ENCODE peak calls at places on chromosomes 3 and 15, in five cellular contexts. One of them, this sample, is unnamed.

GRCh38 chr3:48347500-48347899 is 14.0 kb upstream of the SPINK8 start:
- DNase-seq in NB4: no peak
- DNase-seq in uterus: no peak
- DNase-seq in A549: no peak
- DNase-seq in heart left ventricle: no peak
- DNase-seq in this sample: no peak

GRCh38 chr3:17743660-17743995 is 1.2 kb upstream of the TBC1D5 start:
- DNase-seq in NB4: no peak
- DNase-seq in uterus: no peak
- DNase-seq in A549: no peak
- DNase-seq in heart left ventricle: no peak
- DNase-seq in this sample: no peak

GRCh38 chr3:42795621-42796181 is 8.6 kb downstream of the HIGD1A start:
- DNase-seq in NB4: no peak
- DNase-seq in uterus: no peak
- DNase-seq in A549: no peak
- DNase-seq in heart left ventricle: no peak
- DNase-seq in this sample: no peak

GRCh38 chr3:64451283-64452012 is 226.2 kb upstream of the PRICKLE2 start:
- DNase-seq in NB4: no peak
- DNase-seq in uterus: no peak
- DNase-seq in A549: no peak
- DNase-seq in heart left ventricle: no peak
- DNase-seq in this sample: no peak

GRCh38 chr3:22377421-22377820 is 626.4 kb upstream of the ZNF385D start:
- DNase-seq in NB4: no peak
- DNase-seq in uterus: no peak
- DNase-seq in A549: no peak
- DNase-seq in heart left ventricle: no peak
- DNase-seq in this sample: no peak

GRCh38 chr3:20043398-20043797 is 3.2 kb downstream of the KAT2B start:
- DNase-seq in NB4: no peak
- DNase-seq in uterus: peak
- DNase-seq in A549: no peak
- DNase-seq in heart left ventricle: peak
- DNase-seq in this sample: peak

GRCh38 chr3:169456900-169457299 is 206.6 kb downstream of the MECOM start:
- DNase-seq in NB4: no peak
- DNase-seq in uterus: no peak
- DNase-seq in A549: no peak
- DNase-seq in heart left ventricle: peak
- DNase-seq in this sample: no peak

GRCh38 chr3:12994607-12995388 is 78.4 kb downstream of the IQSEC1 start:
- DNase-seq in NB4: peak
- DNase-seq in uterus: peak
- DNase-seq in A549: peak
- DNase-seq in heart left ventricle: peak
- DNase-seq in this sample: peak

GRCh38 chr3:64166584-64167155 is 58.6 kb downstream of the PRICKLE2 start:
- DNase-seq in NB4: no peak
- DNase-seq in uterus: no peak
- DNase-seq in A549: peak
- DNase-seq in heart left ventricle: no peak
- DNase-seq in this sample: no peak

GRCh38 chr3:123757281-123757940 is 126.7 kb downstream of the MYLK start:
- DNase-seq in NB4: peak
- DNase-seq in uterus: no peak
- DNase-seq in A549: no peak
- DNase-seq in heart left ventricle: peak
- DNase-seq in this sample: no peak

GRCh38 chr3:184015381-184016019 is 2.2 kb downstream of the ABCC5 start:
- DNase-seq in NB4: no peak
- DNase-seq in uterus: no peak
- DNase-seq in A549: no peak
- DNase-seq in heart left ventricle: peak
- DNase-seq in this sample: peak

GRCh38 chr15:98884894-98885293 is 122.7 kb downstream of the PGPEP1L start:
- DNase-seq in NB4: no peak
- DNase-seq in uterus: no peak
- DNase-seq in A549: no peak
- DNase-seq in heart left ventricle: no peak
- DNase-seq in this sample: peak

GRCh38 chr15:39153718-39154117 is 427.2 kb upstream of the THBS1 start:
- DNase-seq in NB4: no peak
- DNase-seq in uterus: no peak
- DNase-seq in A549: no peak
- DNase-seq in heart left ventricle: no peak
- DNase-seq in this sample: no peak

GRCh38 chr3:172982731-172983364 is 158.2 kb downstream of the SPATA16 start:
- DNase-seq in NB4: peak
- DNase-seq in uterus: no peak
- DNase-seq in A549: peak
- DNase-seq in heart left ventricle: no peak
- DNase-seq in this sample: no peak

GRCh38 chr3:104908761-104909160 is 457.9 kb upstream of the ALCAM start:
- DNase-seq in NB4: no peak
- DNase-seq in uterus: no peak
- DNase-seq in A549: no peak
- DNase-seq in heart left ventricle: no peak
- DNase-seq in this sample: no peak

GRCh38 chr3:157637866-157638265 is 134.7 kb upstream of the VEPH1 start:
- DNase-seq in NB4: no peak
- DNase-seq in uterus: no peak
- DNase-seq in A549: no peak
- DNase-seq in heart left ventricle: no peak
- DNase-seq in this sample: no peak
- TF ChIP-seq POLR2A in NB4: no peak
- TF ChIP-seq POLR2A in uterus: no peak
- TF ChIP-seq POLR2A in A549: no peak
- TF ChIP-seq POLR2A in heart left ventricle: no peak
- TF ChIP-seq POLR2A in this sample: no peak

GRCh38 chr3:11846281-11847034 is at the start of gene TAMM41:
- DNase-seq in NB4: peak
- DNase-seq in uterus: peak
- DNase-seq in A549: peak
- DNase-seq in heart left ventricle: peak
- DNase-seq in this sample: peak
- TF ChIP-seq POLR2A in NB4: peak
- TF ChIP-seq POLR2A in uterus: peak
- TF ChIP-seq POLR2A in A549: peak
- TF ChIP-seq POLR2A in heart left ventricle: no peak
- TF ChIP-seq POLR2A in this sample: peak

DNA sequence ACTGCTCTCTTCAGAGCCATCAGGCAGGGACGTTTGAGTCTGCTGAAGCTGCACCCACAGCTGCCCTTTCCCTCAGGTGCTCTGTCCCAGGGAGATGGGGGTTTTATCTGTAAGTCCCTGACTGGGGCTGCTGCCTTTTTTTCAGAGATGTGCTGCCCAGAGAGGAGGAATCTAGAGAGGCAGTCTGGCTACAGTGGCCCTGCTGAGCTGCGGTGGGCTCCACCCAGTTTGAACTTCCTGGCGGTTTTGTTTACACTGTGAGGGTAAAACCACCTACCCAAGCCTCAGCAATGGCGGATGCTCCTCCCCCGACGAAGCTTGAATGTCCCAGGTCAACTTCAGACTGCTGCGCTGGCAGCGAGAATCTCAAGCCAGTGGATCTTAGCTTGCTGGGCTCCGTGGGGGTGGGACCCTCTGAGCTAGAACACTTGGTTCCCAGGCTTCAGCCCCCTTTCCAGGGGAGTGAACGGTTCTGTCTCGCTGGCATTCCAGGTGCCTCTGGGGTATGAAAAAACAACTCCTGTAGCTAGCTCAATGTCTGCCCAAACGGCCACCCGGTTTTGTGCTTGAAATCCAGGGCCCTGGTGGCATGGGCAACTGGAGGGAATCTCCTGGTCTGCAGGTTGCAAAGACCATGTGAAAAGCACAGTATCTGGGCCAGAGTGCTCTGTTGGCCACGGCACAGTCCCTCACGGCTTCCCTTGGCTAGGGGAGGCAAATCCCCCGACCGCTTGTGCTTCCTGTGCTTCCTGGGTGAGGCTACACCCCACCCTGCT is 21.1 kb upstream of the ST6GAL1 start:
- DNase-seq in NB4: peak
- DNase-seq in uterus: no peak
- DNase-seq in A549: no peak
- DNase-seq in heart left ventricle: no peak
- DNase-seq in this sample: no peak
- TF ChIP-seq POLR2A in NB4: no peak
- TF ChIP-seq POLR2A in uterus: no peak
- TF ChIP-seq POLR2A in A549: no peak
- TF ChIP-seq POLR2A in heart left ventricle: no peak
- TF ChIP-seq POLR2A in this sample: no peak

DNA sequence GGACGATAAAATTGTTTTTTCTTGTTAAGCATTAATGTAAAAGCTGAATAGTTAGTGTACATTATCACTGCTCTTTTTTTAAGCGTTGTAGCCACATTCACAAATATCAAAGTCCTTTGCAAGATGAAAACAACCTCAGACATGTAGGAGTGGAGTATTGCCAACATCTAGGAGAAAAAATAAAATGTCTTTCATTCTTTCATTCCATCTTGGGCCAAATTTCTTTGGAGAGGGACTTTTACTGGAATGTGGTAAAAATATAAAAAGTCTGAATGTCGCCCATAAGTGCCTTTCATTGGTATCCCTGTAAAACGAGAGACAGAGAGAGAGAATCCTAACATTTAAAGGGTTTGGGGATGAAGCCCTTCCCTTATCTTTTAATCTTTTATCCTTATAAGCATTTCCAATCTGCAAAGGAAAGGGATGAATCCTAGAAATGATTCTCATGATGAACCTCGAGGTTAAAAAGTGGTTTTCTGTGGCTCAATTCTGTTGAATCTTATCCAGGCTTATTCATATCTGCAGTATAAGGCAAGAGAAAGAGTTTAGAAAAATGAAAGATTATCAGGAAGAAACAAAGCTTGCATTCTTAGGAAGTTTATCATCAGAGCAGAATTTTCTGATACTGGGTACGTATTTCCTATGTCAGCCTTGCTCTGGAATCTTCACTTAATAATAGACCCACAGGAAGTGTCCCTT is 1031.7 kb downstream of the MCTP2 start:
- DNase-seq in NB4: no peak
- DNase-seq in uterus: no peak
- DNase-seq in A549: no peak
- DNase-seq in heart left ventricle: no peak
- DNase-seq in this sample: no peak
- TF ChIP-seq POLR2A in NB4: no peak
- TF ChIP-seq POLR2A in uterus: no peak
- TF ChIP-seq POLR2A in A549: no peak
- TF ChIP-seq POLR2A in heart left ventricle: no peak
- TF ChIP-seq POLR2A in this sample: no peak

This sample was measured in gastrocnemius medialis.